ENCODE peak calls at places on chromosome 1, in four cellular contexts. Z is stomach, V is HCT116, R is transverse colon. X is an unnamed sample.

GRCh38 chr1:63189677-63190076 is 132.7 kb upstream of the FOXD3 start:
- DNase-seq in Z (no peak), V (peak; percentile 15), R (no peak), X (no peak)

GRCh38 chr1:192575499-192576189 is at the start of gene RGS1:
- DNase-seq in V (no peak), Z (peak; percentile 56), R (peak; percentile 76), X (no peak)

GRCh38 chr1:201999625-202000238 is 10.7 kb upstream of the ELF3 start:
- DNase-seq in V (no peak), R (peak; percentile 49), Z (peak; percentile 55), X (no peak)

GRCh38 chr1:205495237-205495823 is 9.1 kb upstream of the CDK18 start:
- DNase-seq in Z (peak; percentile 73), R (peak; percentile 47), V (no peak), X (no peak)

GRCh38 chr1:234313171-234313570 is 60.1 kb upstream of the COA6 start:
- DNase-seq in R (no peak), V (no peak), Z (no peak), X (peak; percentile 47)

GRCh38 chr1:167501513-167502191 is 16.7 kb downstream of the CD247 start:
- DNase-seq in V (no peak), Z (no peak), R (no peak), X (no peak)

GRCh38 chr1:212270564-212270963 is 14.6 kb upstream of the PPP2R5A start:
- DNase-seq in Z (no peak), R (no peak), V (no peak), X (no peak)

GRCh38 chr1:56424744-56425493 is 154.4 kb downstream of the PLPP3 start:
- DNase-seq in Z (peak; percentile 68), R (no peak), V (peak; percentile 36), X (no peak)

GRCh38 chr1:26031196-26031902 is 9.8 kb downstream of the EXTL1 start:
- DNase-seq in Z (no peak), V (no peak), R (no peak), X (no peak)

GRCh38 chr1:64077281-64077940 is 126.0 kb upstream of the UBE2U start:
- DNase-seq in R (no peak), V (no peak), Z (no peak), X (no peak)

GRCh38 chr1:110856410-110856809 is 16.5 kb upstream of the CD53 start:
- DNase-seq in V (no peak), R (no peak), Z (no peak), X (no peak)

GRCh38 chr1:173405758-173406344 is 71.3 kb upstream of the PRDX6 start:
- DNase-seq in Z (no peak), V (no peak), R (no peak), X (no peak)

GRCh38 chr1:31396633-31397351 is 16.2 kb upstream of the SERINC2 start:
- DNase-seq in R (no peak), Z (no peak), V (peak; percentile 55), X (no peak)
- TF ChIP-seq CTCF in R (no peak), Z (no peak), V (peak; percentile 75), X (no peak)

DNA sequence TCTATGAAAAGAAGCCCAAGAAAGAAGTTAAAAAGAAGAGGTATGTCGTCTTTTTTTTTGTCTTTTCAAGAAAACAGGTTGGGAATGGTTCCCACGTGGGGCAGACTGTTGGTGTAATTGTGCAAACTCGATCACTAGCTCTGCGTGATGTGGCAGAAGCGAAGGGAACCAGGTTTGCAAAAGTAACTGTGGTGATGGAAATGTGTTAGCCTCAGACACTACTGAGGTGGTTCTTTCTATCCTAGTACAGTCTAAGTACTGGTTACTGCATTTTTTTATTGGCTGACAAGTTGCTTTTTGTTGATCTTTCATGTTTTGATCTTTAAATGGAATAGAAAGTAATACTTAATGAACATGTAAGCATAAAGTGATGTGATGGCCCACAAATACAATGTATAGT is 8.8 kb downstream of the RPL5 start:
- DNase-seq in Z (no peak), V (no peak), R (no peak), X (no peak)
- TF ChIP-seq POLR2AphosphoS5 in Z (no peak), V (no peak), R (no peak), X (no peak)

GRCh38 chr1:8787218-8787617 is 30.2 kb downstream of the RERE start:
- DNase-seq in V (no peak), Z (no peak), R (no peak), X (no peak)

GRCh38 chr1:8777867-8778266 is 39.6 kb downstream of the RERE start:
- DNase-seq in V (no peak), R (no peak), Z (no peak), X (no peak)

GRCh38 chr1:8782955-8783354 is 34.5 kb downstream of the RERE start:
- DNase-seq in V (no peak), R (no peak), Z (no peak), X (no peak)

GRCh38 chr1:8780405-8780804 is 37.0 kb downstream of the RERE start:
- DNase-seq in R (no peak), Z (no peak), V (no peak), X (no peak)

DNA sequence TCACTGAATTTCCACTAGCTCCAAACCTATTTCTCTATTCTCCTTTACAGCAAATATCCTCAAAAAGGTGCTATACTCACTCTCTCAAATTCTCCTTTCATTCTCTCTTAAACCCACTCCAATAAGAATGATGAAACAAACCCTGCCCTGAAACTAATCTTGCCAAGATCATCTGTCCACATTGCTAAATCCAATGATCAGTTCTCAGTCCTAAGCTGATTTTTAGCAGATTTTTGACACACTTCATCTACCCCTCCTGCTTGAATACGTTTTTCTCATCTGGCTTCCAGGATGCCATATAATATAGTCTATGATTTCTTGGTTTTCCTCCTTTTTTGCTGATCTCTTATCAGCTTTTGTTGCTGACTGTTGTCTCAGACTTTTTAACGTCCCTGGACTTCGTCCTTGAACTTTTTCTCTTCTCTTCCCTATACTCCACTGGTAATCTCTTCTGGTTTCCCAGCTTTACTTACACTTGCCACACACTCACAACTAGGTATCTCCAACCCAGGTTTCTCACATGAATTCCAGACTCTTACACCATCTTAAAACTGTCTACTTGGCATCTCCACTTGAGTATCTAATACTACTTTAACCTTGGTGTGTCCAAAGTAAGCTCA is 35.3 kb downstream of the RERE start:
- DNase-seq in Z (no peak), R (no peak), V (no peak), X (no peak)
- H3K27ac ChIP-seq in Z (no peak overlapping the region), R (no peak overlapping the region), V (no peak overlapping the region), X (no peak overlapping the region)

GRCh38 chr1:244730934-244731434 is 78.1 kb downstream of the DESI2 start:
- DNase-seq in V (no peak), R (no peak), Z (no peak), X (no peak)

GRCh38 chr1:244735404-244735803 is 82.5 kb downstream of the DESI2 start:
- DNase-seq in Z (no peak), V (no peak), R (no peak), X (no peak)

GRCh38 chr1:244731651-244732050 is 78.7 kb downstream of the DESI2 start:
- DNase-seq in V (no peak), Z (no peak), R (no peak), X (no peak)

GRCh38 chr1:244732846-244733450 is 80.0 kb downstream of the DESI2 start:
- DNase-seq in R (no peak), V (no peak), Z (no peak), X (no peak)

GRCh38 chr1:244730153-244730933 is 77.4 kb downstream of the DESI2 start:
- DNase-seq in Z (peak; percentile 64), R (peak; percentile 49), V (no peak), X (no peak)
- TF ChIP-seq CTCF in Z (no peak), R (no peak), V (no peak), X (no peak)

DNA sequence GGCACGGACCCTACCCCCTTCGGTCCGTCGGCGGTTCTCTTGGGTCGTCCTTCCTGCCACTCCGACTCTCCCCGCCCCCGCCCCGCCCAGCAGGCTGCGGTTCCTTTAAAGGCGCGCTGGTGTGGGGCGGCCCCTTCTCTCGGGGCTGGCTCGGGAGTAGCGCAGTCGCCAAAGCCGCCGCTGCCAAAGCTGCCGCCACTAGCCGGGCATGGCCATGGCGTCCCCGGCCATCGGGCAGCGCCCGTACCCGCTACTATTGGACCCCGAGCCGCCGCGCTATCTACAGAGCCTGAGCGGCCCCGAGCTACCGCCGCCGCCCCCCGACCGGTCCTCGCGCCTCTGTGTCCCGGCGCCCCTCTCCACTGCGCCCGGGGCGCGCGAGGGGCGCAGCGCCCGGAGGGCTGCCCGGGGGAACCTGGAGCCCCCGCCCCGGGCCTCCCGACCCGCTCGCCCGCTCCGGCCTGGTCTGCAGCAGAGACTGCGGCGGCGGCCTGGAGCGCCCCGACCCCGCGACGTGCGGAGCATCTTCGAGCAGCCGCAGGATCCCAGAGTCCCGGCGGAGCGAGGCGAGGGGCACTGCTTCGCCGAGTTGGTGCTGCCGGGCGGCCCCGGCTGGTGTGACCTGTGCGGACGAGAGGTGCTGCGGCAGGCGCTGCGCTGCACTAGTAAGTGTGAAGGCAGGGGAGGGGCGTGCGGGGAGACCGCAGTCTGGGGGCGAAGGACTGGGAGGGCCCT is at the start of gene RASSF5:
- DNase-seq in R (peak; percentile 86), Z (peak; percentile 95), V (no peak), X (no peak)
- TF ChIP-seq POLR2AphosphoS5 in R (peak; percentile 52), Z (peak; percentile 93), V (peak; percentile 79), X (no peak)